ENCODE peak calls at places on chromosome 9, in nine cellular contexts. Y is NCI-H2029 treated with DMSO at 0.1 percent for 48 hours; F is GM06990; K is myocyte; S is M059J; Q is HFFc6; C is stimulated activated naive CD4-positive, alpha-beta T cell; N is cerebellar cortex; L is CD4-positive, alpha-beta T cell. G is an unnamed sample.
A peak's percentile ranks its signal among the peaks of the same experiment; 100 is the strongest.

GRCh38 chr9:95189230-95190098 is 128.0 kb downstream of the FANCC start:
- DNase-seq in Y (no peak), F (no peak), K (no peak), S (peak; percentile 25), Q (no peak), C (no peak), N (no peak), L (no peak), G (no peak)

GRCh38 chr9:73038613-73039012 is 85.8 kb upstream of the ALDH1A1 start:
- DNase-seq in Y (no peak), F (no peak), K (peak; percentile 86), S (peak; percentile 90), Q (peak; percentile 9), C (no peak), N (peak; percentile 10), L (no peak), G (no peak)

GRCh38 chr9:73213300-73213699 is 61.6 kb downstream of the ANXA1 start:
- DNase-seq in Y (no peak), F (no peak), K (no peak), S (no peak), Q (no peak), C (no peak), N (no peak), L (no peak), G (no peak)

GRCh38 chr9:123406691-123407536 is 50.9 kb downstream of the CRB2 start:
- DNase-seq in Y (peak; percentile 21), F (no peak), K (no peak), S (no peak), Q (no peak), C (no peak), N (no peak), L (no peak), G (no peak)

GRCh38 chr9:112544477-112544876 is 57.9 kb downstream of the KIAA1958 start:
- DNase-seq in Y (no peak), F (no peak), K (no peak), S (no peak), Q (no peak), C (no peak), N (no peak), L (no peak), G (no peak)

GRCh38 chr9:15357050-15357653 is 50.1 kb upstream of the TTC39B start:
- DNase-seq in Y (no peak), F (peak; percentile 9), K (peak; percentile 18), S (no peak), Q (no peak), C (peak; percentile 13), N (no peak), L (no peak), G (peak; percentile 50)

GRCh38 chr9:87640385-87640795 is 85.5 kb upstream of the CTSL start:
- DNase-seq in Y (peak; percentile 82), F (no peak), K (peak; percentile 53), S (peak; percentile 89), Q (peak; percentile 8), C (no peak), N (no peak), L (no peak), G (no peak)

GRCh38 chr9:37187269-37187668 is 66.9 kb downstream of the ZCCHC7 start:
- DNase-seq in Y (no peak), F (peak; percentile 43), K (no peak), S (peak; percentile 34), Q (no peak), C (no peak), N (no peak), L (no peak), G (no peak)

GRCh38 chr9:93708987-93709302 is 132.6 kb downstream of the PHF2 start:
- DNase-seq in Y (no peak), F (no peak), K (no peak), S (no peak), Q (no peak), C (no peak), N (no peak), L (no peak), G (no peak)

GRCh38 chr9:36893911-36894310 is 140.2 kb downstream of the PAX5 start:
- DNase-seq in Y (no peak), F (no peak), K (no peak), S (no peak), Q (no peak), C (no peak), N (no peak), L (no peak), G (no peak)

GRCh38 chr9:137422668-137423000 is 328 bp downstream of the EXD3 start:
- DNase-seq in Y (no peak), F (peak; percentile 64), K (no peak), S (peak; percentile 50), Q (no peak), C (no peak), N (no peak), L (no peak), G (no peak)

GRCh38 chr9:80285325-80285724 is 713.6 kb downstream of the TLE4 start:
- DNase-seq in Y (no peak), F (no peak), K (peak; percentile 57), S (peak; percentile 8), Q (no peak), C (no peak), N (peak; percentile 52), L (no peak), G (no peak)

GRCh38 chr9:106892632-106893031 is 29.7 kb downstream of the ZNF462 start:
- DNase-seq in Y (no peak), F (no peak), K (peak; percentile 96), S (peak; percentile 100), Q (peak; percentile 98), C (no peak), N (no peak), L (no peak), G (no peak)

GRCh38 chr9:27528886-27529315 is 713 bp downstream of the MOB3B start:
- DNase-seq in Y (no peak), F (peak; percentile 63), K (peak; percentile 3), S (peak; percentile 29), Q (no peak), C (peak; percentile 15), N (no peak), L (no peak), G (no peak)

GRCh38 chr9:2640570-2640969 is 19.0 kb downstream of the VLDLR start:
- DNase-seq in Y (no peak), F (no peak), K (no peak), S (no peak), Q (no peak), C (no peak), N (no peak), L (no peak), G (no peak)

GRCh38 chr9:18362901-18363685 is 110.9 kb upstream of the ADAMTSL1 start:
- DNase-seq in Y (no peak), F (peak; percentile 18), K (no peak), S (peak; percentile 40), Q (peak; percentile 35), C (no peak), N (peak; percentile 90), L (no peak), G (no peak)

GRCh38 chr9:112125961-112126388 is 49.1 kb downstream of the SUSD1 start:
- DNase-seq in Y (no peak), F (no peak), K (no peak), S (no peak), Q (no peak), C (no peak), N (no peak), L (no peak), G (no peak)

GRCh38 chr9:34659592-34660253 is 2.7 kb downstream of the CCL27 start:
- DNase-seq in Y (no peak), F (no peak), K (no peak), S (peak; percentile 67), Q (no peak), C (no peak), N (no peak), L (no peak), G (no peak)

GRCh38 chr9:32644698-32645097 is 9.2 kb upstream of the TAF1L start:
- DNase-seq in Y (no peak), F (no peak), K (peak; percentile 12), S (peak; percentile 95), Q (peak; percentile 89), C (no peak), N (no peak), L (no peak), G (no peak)

GRCh38 chr9:129458663-129459549 is 162.0 kb downstream of the C9orf50 start:
- DNase-seq in Y (no peak), F (no peak), K (no peak), S (peak; percentile 73), Q (no peak), C (peak; percentile 33), N (no peak), L (no peak), G (no peak)

GRCh38 chr9:8961186-8961666 is 1161.6 kb upstream of the DMAC1 start:
- DNase-seq in Y (no peak), F (no peak), K (no peak), S (no peak), Q (no peak), C (no peak), N (no peak), L (no peak), G (no peak)

GRCh38 chr9:88433583-88434240 is 45.5 kb downstream of the SPIN1 start:
- DNase-seq in Y (no peak), F (no peak), K (no peak), S (peak; percentile 53), Q (peak; percentile 17), C (no peak), N (no peak), L (no peak), G (no peak)

GRCh38 chr9:136137321-136138054 is 18.8 kb upstream of the TMEM250 start:
- DNase-seq in Y (no peak), F (no peak), K (peak; percentile 80), S (peak; percentile 50), Q (no peak), C (no peak), N (no peak), L (no peak), G (no peak)

GRCh38 chr9:79477241-79477830 is 94.4 kb upstream of the TLE4 start:
- DNase-seq in Y (no peak), F (no peak), K (no peak), S (no peak), Q (no peak), C (no peak), N (no peak), L (no peak), G (no peak)

GRCh38 chr9:114386361-114386885 is 1.4 kb downstream of the AKNA start:
- DNase-seq in Y (no peak), F (peak; percentile 43), K (no peak), S (no peak), Q (no peak), C (no peak), N (no peak), L (no peak), G (no peak)

G was measured in KG1.